ENCODE peak calls at places on chromosomes 1 and 21, in nine cellular contexts. One of them, this sample, is unnamed.

GRCh38 chr1:24204116-24204515 is 17.0 kb upstream of the IFNLR1 start:
- DNase-seq in small intestine: no peak
- DNase-seq in H7: no peak
- DNase-seq in A549: no peak
- DNase-seq in lower lobe of right lung: no peak
- DNase-seq in fibroblast of pulmonary artery: no peak
- DNase-seq in activated naive CD8-positive, alpha-beta T cell treated with anti-CD3 and anti-CD28 coated beads, Interleukin-2, amount 50 U/mL, for 24 hours: no peak
- DNase-seq in stimulated activated CD8-positive, alpha-beta memory T cell treated with anti-CD3 and anti-CD28 coated beads, Interleukin-4, amount 100 ng/mL, for 24 hours: no peak
- DNase-seq in AG20443: no peak
- DNase-seq in this sample: no peak

GRCh38 chr1:98920441-98921110 is 84.1 kb downstream of the PLPPR5 start:
- DNase-seq in small intestine: no peak
- DNase-seq in H7: no peak
- DNase-seq in A549: no peak
- DNase-seq in lower lobe of right lung: no peak
- DNase-seq in fibroblast of pulmonary artery: peak; percentile 34
- DNase-seq in activated naive CD8-positive, alpha-beta T cell treated with anti-CD3 and anti-CD28 coated beads, Interleukin-2, amount 50 U/mL, for 24 hours: no peak
- DNase-seq in stimulated activated CD8-positive, alpha-beta memory T cell treated with anti-CD3 and anti-CD28 coated beads, Interleukin-4, amount 100 ng/mL, for 24 hours: no peak
- DNase-seq in AG20443: peak; percentile 78
- DNase-seq in this sample: no peak

GRCh38 chr1:31625561-31626272 is 8.2 kb downstream of the HCRTR1 start:
- DNase-seq in small intestine: no peak
- DNase-seq in H7: no peak
- DNase-seq in A549: no peak
- DNase-seq in lower lobe of right lung: no peak
- DNase-seq in fibroblast of pulmonary artery: peak; percentile 36
- DNase-seq in activated naive CD8-positive, alpha-beta T cell treated with anti-CD3 and anti-CD28 coated beads, Interleukin-2, amount 50 U/mL, for 24 hours: no peak
- DNase-seq in stimulated activated CD8-positive, alpha-beta memory T cell treated with anti-CD3 and anti-CD28 coated beads, Interleukin-4, amount 100 ng/mL, for 24 hours: no peak
- DNase-seq in AG20443: peak; percentile 74
- DNase-seq in this sample: peak; percentile 84

GRCh38 chr1:24349891-24350290 is 30.7 kb downstream of the GRHL3 start:
- DNase-seq in small intestine: no peak
- DNase-seq in H7: no peak
- DNase-seq in A549: no peak
- DNase-seq in lower lobe of right lung: no peak
- DNase-seq in fibroblast of pulmonary artery: no peak
- DNase-seq in activated naive CD8-positive, alpha-beta T cell treated with anti-CD3 and anti-CD28 coated beads, Interleukin-2, amount 50 U/mL, for 24 hours: no peak
- DNase-seq in stimulated activated CD8-positive, alpha-beta memory T cell treated with anti-CD3 and anti-CD28 coated beads, Interleukin-4, amount 100 ng/mL, for 24 hours: no peak
- DNase-seq in AG20443: no peak
- DNase-seq in this sample: no peak

GRCh38 chr1:193819376-193819775 is 633.0 kb upstream of the B3GALT2 start:
- DNase-seq in small intestine: no peak
- DNase-seq in H7: no peak
- DNase-seq in A549: no peak
- DNase-seq in lower lobe of right lung: no peak
- DNase-seq in fibroblast of pulmonary artery: no peak
- DNase-seq in activated naive CD8-positive, alpha-beta T cell treated with anti-CD3 and anti-CD28 coated beads, Interleukin-2, amount 50 U/mL, for 24 hours: no peak
- DNase-seq in stimulated activated CD8-positive, alpha-beta memory T cell treated with anti-CD3 and anti-CD28 coated beads, Interleukin-4, amount 100 ng/mL, for 24 hours: no peak
- DNase-seq in AG20443: no peak
- DNase-seq in this sample: no peak

GRCh38 chr1:231157311-231157710 is 4.5 kb upstream of the TRIM67 start:
- DNase-seq in small intestine: no peak
- DNase-seq in H7: no peak
- DNase-seq in A549: no peak
- DNase-seq in lower lobe of right lung: no peak
- DNase-seq in fibroblast of pulmonary artery: no peak
- DNase-seq in activated naive CD8-positive, alpha-beta T cell treated with anti-CD3 and anti-CD28 coated beads, Interleukin-2, amount 50 U/mL, for 24 hours: no peak
- DNase-seq in stimulated activated CD8-positive, alpha-beta memory T cell treated with anti-CD3 and anti-CD28 coated beads, Interleukin-4, amount 100 ng/mL, for 24 hours: no peak
- DNase-seq in AG20443: no peak
- DNase-seq in this sample: no peak

GRCh38 chr1:39671433-39671792 is 494 bp downstream of the NT5C1A start:
- DNase-seq in small intestine: no peak
- DNase-seq in H7: peak; percentile 83
- DNase-seq in A549: no peak
- DNase-seq in lower lobe of right lung: no peak
- DNase-seq in fibroblast of pulmonary artery: no peak
- DNase-seq in activated naive CD8-positive, alpha-beta T cell treated with anti-CD3 and anti-CD28 coated beads, Interleukin-2, amount 50 U/mL, for 24 hours: no peak
- DNase-seq in stimulated activated CD8-positive, alpha-beta memory T cell treated with anti-CD3 and anti-CD28 coated beads, Interleukin-4, amount 100 ng/mL, for 24 hours: no peak
- DNase-seq in AG20443: peak; percentile 42
- DNase-seq in this sample: no peak

GRCh38 chr1:143497374-143497747 is 474.4 kb downstream of the FAM72C start:
- DNase-seq in small intestine: no peak
- DNase-seq in H7: peak; percentile 2
- DNase-seq in A549: no peak
- DNase-seq in lower lobe of right lung: peak; percentile 20
- DNase-seq in fibroblast of pulmonary artery: no peak
- DNase-seq in activated naive CD8-positive, alpha-beta T cell treated with anti-CD3 and anti-CD28 coated beads, Interleukin-2, amount 50 U/mL, for 24 hours: peak; percentile 4
- DNase-seq in stimulated activated CD8-positive, alpha-beta memory T cell treated with anti-CD3 and anti-CD28 coated beads, Interleukin-4, amount 100 ng/mL, for 24 hours: no peak
- DNase-seq in AG20443: no peak
- DNase-seq in this sample: peak; percentile 44

GRCh38 chr1:208107817-208108608 is 136.2 kb downstream of the PLXNA2 start:
- DNase-seq in small intestine: peak; percentile 45
- DNase-seq in H7: no peak
- DNase-seq in A549: peak; percentile 28
- DNase-seq in lower lobe of right lung: no peak
- DNase-seq in fibroblast of pulmonary artery: peak; percentile 81
- DNase-seq in activated naive CD8-positive, alpha-beta T cell treated with anti-CD3 and anti-CD28 coated beads, Interleukin-2, amount 50 U/mL, for 24 hours: no peak
- DNase-seq in stimulated activated CD8-positive, alpha-beta memory T cell treated with anti-CD3 and anti-CD28 coated beads, Interleukin-4, amount 100 ng/mL, for 24 hours: no peak
- DNase-seq in AG20443: peak; percentile 89
- DNase-seq in this sample: peak; percentile 93

GRCh38 chr1:1066403-1067283 is 7.5 kb downstream of the RNF223 start:
- DNase-seq in small intestine: no peak
- DNase-seq in H7: no peak
- DNase-seq in A549: no peak
- DNase-seq in lower lobe of right lung: no peak
- DNase-seq in fibroblast of pulmonary artery: no peak
- DNase-seq in activated naive CD8-positive, alpha-beta T cell treated with anti-CD3 and anti-CD28 coated beads, Interleukin-2, amount 50 U/mL, for 24 hours: no peak
- DNase-seq in stimulated activated CD8-positive, alpha-beta memory T cell treated with anti-CD3 and anti-CD28 coated beads, Interleukin-4, amount 100 ng/mL, for 24 hours: no peak
- DNase-seq in AG20443: no peak
- DNase-seq in this sample: no peak

GRCh38 chr21:41232055-41232454 is 64.1 kb downstream of the BACE2 start:
- DNase-seq in small intestine: no peak
- DNase-seq in H7: no peak
- DNase-seq in A549: no peak
- DNase-seq in lower lobe of right lung: no peak
- DNase-seq in fibroblast of pulmonary artery: no peak
- DNase-seq in activated naive CD8-positive, alpha-beta T cell treated with anti-CD3 and anti-CD28 coated beads, Interleukin-2, amount 50 U/mL, for 24 hours: no peak
- DNase-seq in stimulated activated CD8-positive, alpha-beta memory T cell treated with anti-CD3 and anti-CD28 coated beads, Interleukin-4, amount 100 ng/mL, for 24 hours: no peak
- DNase-seq in AG20443: no peak
- DNase-seq in this sample: no peak

GRCh38 chr1:30005972-30006619 is 717.3 kb downstream of the MATN1 start:
- DNase-seq in small intestine: no peak
- DNase-seq in H7: peak; percentile 54
- DNase-seq in A549: no peak
- DNase-seq in lower lobe of right lung: no peak
- DNase-seq in fibroblast of pulmonary artery: no peak
- DNase-seq in activated naive CD8-positive, alpha-beta T cell treated with anti-CD3 and anti-CD28 coated beads, Interleukin-2, amount 50 U/mL, for 24 hours: no peak
- DNase-seq in stimulated activated CD8-positive, alpha-beta memory T cell treated with anti-CD3 and anti-CD28 coated beads, Interleukin-4, amount 100 ng/mL, for 24 hours: no peak
- DNase-seq in AG20443: no peak
- DNase-seq in this sample: no peak

GRCh38 chr1:64087768-64088167 is 115.7 kb upstream of the UBE2U start:
- DNase-seq in small intestine: no peak
- DNase-seq in H7: no peak
- DNase-seq in A549: no peak
- DNase-seq in lower lobe of right lung: no peak
- DNase-seq in fibroblast of pulmonary artery: peak; percentile 60
- DNase-seq in activated naive CD8-positive, alpha-beta T cell treated with anti-CD3 and anti-CD28 coated beads, Interleukin-2, amount 50 U/mL, for 24 hours: no peak
- DNase-seq in stimulated activated CD8-positive, alpha-beta memory T cell treated with anti-CD3 and anti-CD28 coated beads, Interleukin-4, amount 100 ng/mL, for 24 hours: no peak
- DNase-seq in AG20443: peak; percentile 71
- DNase-seq in this sample: no peak

GRCh38 chr1:165403835-165404482 is 41.0 kb downstream of the RXRG start:
- DNase-seq in small intestine: peak; percentile 59
- DNase-seq in H7: peak; percentile 75
- DNase-seq in A549: peak; percentile 21
- DNase-seq in lower lobe of right lung: peak; percentile 47
- DNase-seq in fibroblast of pulmonary artery: peak; percentile 8
- DNase-seq in activated naive CD8-positive, alpha-beta T cell treated with anti-CD3 and anti-CD28 coated beads, Interleukin-2, amount 50 U/mL, for 24 hours: peak; percentile 30
- DNase-seq in stimulated activated CD8-positive, alpha-beta memory T cell treated with anti-CD3 and anti-CD28 coated beads, Interleukin-4, amount 100 ng/mL, for 24 hours: no peak
- DNase-seq in AG20443: peak; percentile 36
- DNase-seq in this sample: peak; percentile 73

GRCh38 chr1:246005067-246005466 is 502.0 kb downstream of the SMYD3 start:
- DNase-seq in small intestine: no peak
- DNase-seq in H7: no peak
- DNase-seq in A549: no peak
- DNase-seq in lower lobe of right lung: no peak
- DNase-seq in fibroblast of pulmonary artery: peak; percentile 96
- DNase-seq in activated naive CD8-positive, alpha-beta T cell treated with anti-CD3 and anti-CD28 coated beads, Interleukin-2, amount 50 U/mL, for 24 hours: no peak
- DNase-seq in stimulated activated CD8-positive, alpha-beta memory T cell treated with anti-CD3 and anti-CD28 coated beads, Interleukin-4, amount 100 ng/mL, for 24 hours: no peak
- DNase-seq in AG20443: peak; percentile 93
- DNase-seq in this sample: no peak

GRCh38 chr1:89527750-89528381 is 3.2 kb downstream of the LRRC8B start:
- DNase-seq in small intestine: no peak
- DNase-seq in H7: no peak
- DNase-seq in A549: no peak
- DNase-seq in lower lobe of right lung: no peak
- DNase-seq in fibroblast of pulmonary artery: no peak
- DNase-seq in activated naive CD8-positive, alpha-beta T cell treated with anti-CD3 and anti-CD28 coated beads, Interleukin-2, amount 50 U/mL, for 24 hours: no peak
- DNase-seq in stimulated activated CD8-positive, alpha-beta memory T cell treated with anti-CD3 and anti-CD28 coated beads, Interleukin-4, amount 100 ng/mL, for 24 hours: no peak
- DNase-seq in AG20443: no peak
- DNase-seq in this sample: no peak

GRCh38 chr1:2098301-2098698 is 48.1 kb downstream of the PRKCZ start:
- DNase-seq in small intestine: peak; percentile 88
- DNase-seq in H7: no peak
- DNase-seq in A549: no peak
- DNase-seq in lower lobe of right lung: peak; percentile 65
- DNase-seq in fibroblast of pulmonary artery: no peak
- DNase-seq in activated naive CD8-positive, alpha-beta T cell treated with anti-CD3 and anti-CD28 coated beads, Interleukin-2, amount 50 U/mL, for 24 hours: no peak
- DNase-seq in stimulated activated CD8-positive, alpha-beta memory T cell treated with anti-CD3 and anti-CD28 coated beads, Interleukin-4, amount 100 ng/mL, for 24 hours: no peak
- DNase-seq in AG20443: no peak
- DNase-seq in this sample: no peak

GRCh38 chr1:64839270-64839669 is 94.4 kb downstream of the RAVER2 start:
- DNase-seq in small intestine: no peak
- DNase-seq in H7: no peak
- DNase-seq in A549: no peak
- DNase-seq in lower lobe of right lung: no peak
- DNase-seq in fibroblast of pulmonary artery: no peak
- DNase-seq in activated naive CD8-positive, alpha-beta T cell treated with anti-CD3 and anti-CD28 coated beads, Interleukin-2, amount 50 U/mL, for 24 hours: no peak
- DNase-seq in stimulated activated CD8-positive, alpha-beta memory T cell treated with anti-CD3 and anti-CD28 coated beads, Interleukin-4, amount 100 ng/mL, for 24 hours: no peak
- DNase-seq in AG20443: no peak
- DNase-seq in this sample: no peak

GRCh38 chr1:54750596-54750995 is 13.7 kb downstream of the PARS2 start:
- DNase-seq in small intestine: no peak
- DNase-seq in H7: no peak
- DNase-seq in A549: no peak
- DNase-seq in lower lobe of right lung: no peak
- DNase-seq in fibroblast of pulmonary artery: no peak
- DNase-seq in activated naive CD8-positive, alpha-beta T cell treated with anti-CD3 and anti-CD28 coated beads, Interleukin-2, amount 50 U/mL, for 24 hours: no peak
- DNase-seq in stimulated activated CD8-positive, alpha-beta memory T cell treated with anti-CD3 and anti-CD28 coated beads, Interleukin-4, amount 100 ng/mL, for 24 hours: no peak
- DNase-seq in AG20443: no peak
- DNase-seq in this sample: no peak

GRCh38 chr1:156961709-156962108 is 41.3 kb downstream of the LRRC71 start:
- DNase-seq in small intestine: no peak
- DNase-seq in H7: no peak
- DNase-seq in A549: peak; percentile 41
- DNase-seq in lower lobe of right lung: no peak
- DNase-seq in fibroblast of pulmonary artery: no peak
- DNase-seq in activated naive CD8-positive, alpha-beta T cell treated with anti-CD3 and anti-CD28 coated beads, Interleukin-2, amount 50 U/mL, for 24 hours: peak; percentile 29
- DNase-seq in stimulated activated CD8-positive, alpha-beta memory T cell treated with anti-CD3 and anti-CD28 coated beads, Interleukin-4, amount 100 ng/mL, for 24 hours: no peak
- DNase-seq in AG20443: no peak
- DNase-seq in this sample: no peak

GRCh38 chr1:200040516-200041138 is 13.1 kb downstream of the NR5A2 start:
- DNase-seq in small intestine: peak; percentile 85
- DNase-seq in H7: peak; percentile 77
- DNase-seq in A549: peak; percentile 50
- DNase-seq in lower lobe of right lung: no peak
- DNase-seq in fibroblast of pulmonary artery: peak; percentile 57
- DNase-seq in activated naive CD8-positive, alpha-beta T cell treated with anti-CD3 and anti-CD28 coated beads, Interleukin-2, amount 50 U/mL, for 24 hours: no peak
- DNase-seq in stimulated activated CD8-positive, alpha-beta memory T cell treated with anti-CD3 and anti-CD28 coated beads, Interleukin-4, amount 100 ng/mL, for 24 hours: no peak
- DNase-seq in AG20443: no peak
- DNase-seq in this sample: peak; percentile 76

GRCh38 chr1:6724517-6725141 is 23.0 kb upstream of the DNAJC11 start:
- DNase-seq in small intestine: no peak
- DNase-seq in H7: no peak
- DNase-seq in A549: peak; percentile 63
- DNase-seq in lower lobe of right lung: no peak
- DNase-seq in fibroblast of pulmonary artery: peak; percentile 93
- DNase-seq in activated naive CD8-positive, alpha-beta T cell treated with anti-CD3 and anti-CD28 coated beads, Interleukin-2, amount 50 U/mL, for 24 hours: no peak
- DNase-seq in stimulated activated CD8-positive, alpha-beta memory T cell treated with anti-CD3 and anti-CD28 coated beads, Interleukin-4, amount 100 ng/mL, for 24 hours: no peak
- DNase-seq in AG20443: peak; percentile 85
- DNase-seq in this sample: peak; percentile 90

GRCh38 chr1:4554291-4554865 is 100.0 kb upstream of the AJAP1 start:
- DNase-seq in small intestine: no peak
- DNase-seq in H7: no peak
- DNase-seq in A549: no peak
- DNase-seq in lower lobe of right lung: no peak
- DNase-seq in fibroblast of pulmonary artery: no peak
- DNase-seq in activated naive CD8-positive, alpha-beta T cell treated with anti-CD3 and anti-CD28 coated beads, Interleukin-2, amount 50 U/mL, for 24 hours: no peak
- DNase-seq in stimulated activated CD8-positive, alpha-beta memory T cell treated with anti-CD3 and anti-CD28 coated beads, Interleukin-4, amount 100 ng/mL, for 24 hours: no peak
- DNase-seq in AG20443: no peak
- DNase-seq in this sample: no peak

GRCh38 chr1:89833183-89834077 is 12.6 kb downstream of the LRRC8D start:
- DNase-seq in small intestine: no peak
- DNase-seq in H7: no peak
- DNase-seq in A549: no peak
- DNase-seq in lower lobe of right lung: no peak
- DNase-seq in fibroblast of pulmonary artery: no peak
- DNase-seq in activated naive CD8-positive, alpha-beta T cell treated with anti-CD3 and anti-CD28 coated beads, Interleukin-2, amount 50 U/mL, for 24 hours: no peak
- DNase-seq in stimulated activated CD8-positive, alpha-beta memory T cell treated with anti-CD3 and anti-CD28 coated beads, Interleukin-4, amount 100 ng/mL, for 24 hours: no peak
- DNase-seq in AG20443: no peak
- DNase-seq in this sample: no peak

GRCh38 chr1:218705911-218706893 is 361.1 kb downstream of the TGFB2 start:
- DNase-seq in small intestine: no peak
- DNase-seq in H7: no peak
- DNase-seq in A549: peak; percentile 98
- DNase-seq in lower lobe of right lung: no peak
- DNase-seq in fibroblast of pulmonary artery: peak; percentile 94
- DNase-seq in activated naive CD8-positive, alpha-beta T cell treated with anti-CD3 and anti-CD28 coated beads, Interleukin-2, amount 50 U/mL, for 24 hours: no peak
- DNase-seq in stimulated activated CD8-positive, alpha-beta memory T cell treated with anti-CD3 and anti-CD28 coated beads, Interleukin-4, amount 100 ng/mL, for 24 hours: no peak
- DNase-seq in AG20443: peak; percentile 88
- DNase-seq in this sample: peak; percentile 96

GRCh38 chr21:42971897-42972275 is 2.5 kb upstream of the PKNOX1 start:
- DNase-seq in small intestine: no peak
- DNase-seq in H7: peak; percentile 77
- DNase-seq in A549: no peak
- DNase-seq in lower lobe of right lung: no peak
- DNase-seq in fibroblast of pulmonary artery: no peak
- DNase-seq in activated naive CD8-positive, alpha-beta T cell treated with anti-CD3 and anti-CD28 coated beads, Interleukin-2, amount 50 U/mL, for 24 hours: no peak
- DNase-seq in stimulated activated CD8-positive, alpha-beta memory T cell treated with anti-CD3 and anti-CD28 coated beads, Interleukin-4, amount 100 ng/mL, for 24 hours: no peak
- DNase-seq in AG20443: no peak
- DNase-seq in this sample: peak; percentile 76

GRCh38 chr1:164999135-164999534 is 357.4 kb downstream of the LMX1A start:
- DNase-seq in small intestine: no peak
- DNase-seq in H7: no peak
- DNase-seq in A549: no peak
- DNase-seq in lower lobe of right lung: no peak
- DNase-seq in fibroblast of pulmonary artery: no peak
- DNase-seq in activated naive CD8-positive, alpha-beta T cell treated with anti-CD3 and anti-CD28 coated beads, Interleukin-2, amount 50 U/mL, for 24 hours: no peak
- DNase-seq in stimulated activated CD8-positive, alpha-beta memory T cell treated with anti-CD3 and anti-CD28 coated beads, Interleukin-4, amount 100 ng/mL, for 24 hours: no peak
- DNase-seq in AG20443: no peak
- DNase-seq in this sample: peak; percentile 65

GRCh38 chr1:46802081-46802480 is 3.2 kb downstream of the CYP4B1 start:
- DNase-seq in small intestine: peak; percentile 22
- DNase-seq in H7: no peak
- DNase-seq in A549: no peak
- DNase-seq in lower lobe of right lung: no peak
- DNase-seq in fibroblast of pulmonary artery: no peak
- DNase-seq in activated naive CD8-positive, alpha-beta T cell treated with anti-CD3 and anti-CD28 coated beads, Interleukin-2, amount 50 U/mL, for 24 hours: no peak
- DNase-seq in stimulated activated CD8-positive, alpha-beta memory T cell treated with anti-CD3 and anti-CD28 coated beads, Interleukin-4, amount 100 ng/mL, for 24 hours: no peak
- DNase-seq in AG20443: no peak
- DNase-seq in this sample: no peak

This sample was measured in islet precursor cell.